ENCODE peak calls at places on chromosomes 12 and 14, in five cellular contexts. Q is MM.1S, K is left ventricle myocardium inferior, X is cardiac muscle cell, R is ascending aorta. Z is an unnamed sample. For H3K4me1, the result is how much of the 10 kb centered on the place peaks cover.

GRCh38 chr12:51441583-51441982 is 17.0 kb downstream of the SLC4A8 start:
- DNase-seq in Q (no peak), K (no peak), X (no peak), R (no peak), Z (peak)

GRCh38 chr14:96122496-96122895 is 82.1 kb upstream of the BDKRB2 start:
- DNase-seq in Q (no peak), K (no peak), X (no peak), R (no peak), Z (peak)

GRCh38 chr14:65336191-65336591 is 76.3 kb upstream of the FUT8 start:
- DNase-seq in Q (no peak), K (no peak), X (no peak), R (no peak), Z (peak)

GRCh38 chr14:32087173-32087861 is 10.2 kb downstream of the ARHGAP5 start:
- DNase-seq in Q (no peak), K (no peak), X (no peak), R (no peak), Z (peak)

GRCh38 chr12:80045594-80045993 is 53.7 kb upstream of the OTOGL start:
- DNase-seq in Q (no peak), K (no peak), X (no peak), R (no peak), Z (peak)

GRCh38 chr12:118850244-118850825 is 131.0 kb upstream of the SRRM4 start:
- DNase-seq in Q (no peak), K (no peak), X (no peak), R (no peak), Z (no peak)

GRCh38 chr14:104843442-104844305 is 21.4 kb upstream of the CEP170B start:
- DNase-seq in Q (no peak), K (no peak), X (peak), R (no peak), Z (peak)

GRCh38 chr14:54487771-54488170 is 1.0 kb downstream of the GMFB start:
- DNase-seq in Q (no peak), K (no peak), X (peak), R (no peak), Z (peak)

GRCh38 chr14:77375164-77375950 is 1.5 kb downstream of the TMED8 start:
- DNase-seq in Q (no peak), K (no peak), X (no peak), R (no peak), Z (no peak)
- H3K4me3 ChIP-seq in Q (peak), K (peak), X (peak), R (peak), Z (no peak)

GRCh38 chr12:105453306-105453705 is 122.8 kb downstream of the C12orf75 start:
- DNase-seq in Q (no peak), K (no peak), X (no peak), R (no peak), Z (no peak)

GRCh38 chr12:105451211-105451610 is 120.7 kb downstream of the C12orf75 start:
- DNase-seq in Q (no peak), K (no peak), X (no peak), R (no peak), Z (peak)

GRCh38 chr12:105454688-105455087 is 124.2 kb downstream of the C12orf75 start:
- DNase-seq in Q (no peak), K (no peak), X (no peak), R (no peak), Z (no peak)

GRCh38 chr12:105449406-105449805 is 118.9 kb downstream of the C12orf75 start:
- DNase-seq in Q (no peak), K (no peak), X (no peak), R (no peak), Z (no peak)

GRCh38 chr12:105451798-105452197 is 121.3 kb downstream of the C12orf75 start:
- DNase-seq in Q (no peak), K (no peak), X (no peak), R (no peak), Z (no peak)
- H3K4me1 ChIP-seq in Q (under half), K (under half), X (under half), R (under half), Z (under half)

DNA sequence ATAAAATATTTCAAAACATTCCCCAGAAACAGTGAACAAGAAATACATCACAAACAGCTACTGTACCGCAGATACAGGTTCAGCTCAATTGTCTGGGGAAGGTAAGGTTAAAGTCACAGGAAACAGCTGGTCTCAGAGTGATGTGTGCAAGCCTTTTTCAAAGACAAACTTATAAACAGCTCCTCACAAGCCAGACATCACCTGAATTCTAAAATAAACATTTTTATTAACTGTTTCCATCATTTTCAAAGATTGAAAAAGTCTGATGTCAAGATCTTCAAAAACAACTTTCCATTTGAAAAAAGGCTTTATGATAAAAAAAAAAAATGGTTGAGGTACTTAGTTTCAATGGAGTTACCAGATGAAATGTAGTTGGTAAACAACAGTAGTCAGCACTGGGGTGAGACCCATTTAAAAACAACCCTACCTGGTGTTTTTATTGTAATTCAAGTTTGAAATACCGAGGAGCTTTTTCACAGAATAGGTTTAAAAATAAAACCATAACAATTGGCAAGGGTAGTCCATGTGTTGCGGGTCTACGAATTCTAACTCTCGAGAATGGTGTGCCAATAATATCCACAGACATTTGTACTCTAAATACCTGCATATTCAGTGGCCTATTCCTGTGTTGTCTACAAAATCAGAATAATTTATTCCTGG is 3.9 kb downstream of the BTG1 start:
- DNase-seq in Q (peak), K (no peak), X (no peak), R (no peak), Z (peak)
- H3K4me3 ChIP-seq in Q (peak), K (peak), X (peak), R (peak), Z (peak)

GRCh38 chr14:92316116-92316515 is 6.8 kb upstream of the SLC24A4 start:
- DNase-seq in Q (peak), K (no peak), X (no peak), R (no peak), Z (no peak)
- H3K4me1 ChIP-seq in Q (under half), K (under half), X (under half), R (under half), Z (under half)

DNA sequence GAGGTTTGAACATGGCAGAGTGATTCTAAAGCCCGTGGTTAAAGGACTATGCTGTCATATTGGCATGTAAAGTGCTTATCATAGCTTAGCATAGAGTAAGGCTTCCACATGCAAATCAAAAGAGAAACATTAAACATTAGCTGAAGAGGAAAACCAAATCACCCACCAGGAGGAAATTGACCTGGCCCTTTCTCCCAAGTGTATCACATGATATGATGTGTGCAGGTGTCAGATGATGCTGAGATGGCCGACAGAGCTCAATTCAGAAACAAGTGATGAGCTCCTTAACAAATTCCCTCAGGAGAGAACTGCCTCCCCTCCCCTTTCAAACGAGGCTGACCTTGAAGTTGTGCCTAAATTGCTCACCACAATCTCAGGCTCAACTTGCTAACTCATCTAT is 217.1 kb upstream of the BTG1 start:
- DNase-seq in Q (peak), K (no peak), X (no peak), R (no peak), Z (no peak)
- H3K4me3 ChIP-seq in Q (peak), K (no peak), X (no peak), R (no peak), Z (no peak)

GRCh38 chr12:47707355-47707754 is 1.5 kb upstream of the RPAP3 start:
- DNase-seq in Q (no peak), K (no peak), X (no peak), R (no peak), Z (no peak)
- H3K4me1 ChIP-seq in Q (under half), K (under half), X (under half), R (under half), Z (under half)

GRCh38 chr12:107654866-107655265 is 30.7 kb upstream of the PWP1 start:
- DNase-seq in Q (no peak), K (no peak), X (no peak), R (no peak), Z (no peak)

GRCh38 chr12:107653519-107653918 is 32.1 kb upstream of the PWP1 start:
- DNase-seq in Q (no peak), K (no peak), X (no peak), R (no peak), Z (no peak)

GRCh38 chr12:107656302-107656701 is 29.3 kb upstream of the PWP1 start:
- DNase-seq in Q (no peak), K (no peak), X (no peak), R (no peak), Z (no peak)

GRCh38 chr12:107657133-107657532 is 28.5 kb upstream of the PWP1 start:
- DNase-seq in Q (no peak), K (no peak), X (no peak), R (no peak), Z (no peak)

DNA sequence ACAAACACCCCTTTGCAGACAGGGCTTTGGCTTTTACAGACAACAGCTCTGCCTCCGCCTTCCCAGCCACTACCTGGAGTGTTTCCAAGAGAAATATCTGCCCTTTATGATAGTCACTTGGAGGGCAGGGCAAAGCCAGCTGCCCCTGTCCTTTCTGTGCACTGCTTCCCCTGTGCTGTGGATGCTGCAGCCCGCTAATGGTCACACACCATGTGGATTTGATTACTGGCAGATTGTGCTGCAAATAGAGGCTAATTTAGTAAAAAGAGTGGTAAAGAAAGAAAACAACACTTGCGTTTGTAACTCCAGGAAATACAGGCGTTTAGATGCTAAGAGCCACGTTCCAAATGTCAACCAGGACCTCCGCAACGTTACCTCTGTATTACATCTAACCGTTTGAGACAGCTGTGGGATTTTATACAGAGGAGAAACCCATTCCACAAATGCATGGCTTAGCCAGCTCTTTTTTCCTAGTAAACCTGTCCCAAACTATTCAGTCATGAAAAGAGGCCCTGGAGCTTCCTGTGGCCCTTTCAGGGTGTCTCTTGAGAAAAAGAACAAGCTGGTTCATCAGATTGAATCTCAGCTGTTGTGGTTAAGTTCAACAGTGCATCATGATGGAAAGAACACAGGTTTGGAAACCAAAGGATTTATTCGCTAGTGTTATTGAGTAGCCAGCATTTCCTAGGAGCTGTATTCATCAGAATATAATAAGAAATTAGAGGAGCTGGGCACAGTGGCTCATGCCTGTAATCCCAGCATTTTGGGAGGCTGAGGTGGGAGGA is 30.1 kb upstream of the PWP1 start:
- DNase-seq in Q (no peak), K (no peak), X (no peak), R (no peak), Z (peak)
- H3K4me3 ChIP-seq in Q (no peak), K (no peak), X (no peak), R (no peak), Z (no peak)

DNA sequence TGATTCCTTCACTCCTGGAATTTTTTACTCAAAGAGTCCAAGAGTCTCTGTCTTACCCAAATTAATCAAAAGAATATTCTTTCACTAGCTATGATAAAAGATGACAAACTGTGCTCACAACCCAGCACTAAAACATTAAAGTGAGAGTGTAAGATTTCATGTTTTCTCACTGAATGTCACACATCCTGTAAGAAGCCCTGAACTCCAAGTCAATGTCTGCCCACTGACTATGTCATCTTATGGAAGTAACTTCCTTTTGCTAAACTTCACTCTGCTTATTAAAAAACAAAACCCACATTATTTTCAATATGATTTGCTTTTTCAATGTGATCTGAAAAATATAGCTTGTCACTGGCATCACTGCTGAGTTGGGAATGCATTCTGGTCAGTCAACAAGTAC is 15.6 kb downstream of the SPRING1 start:
- DNase-seq in Q (no peak), K (no peak), X (no peak), R (no peak), Z (no peak)
- H3K4me1 ChIP-seq in Q (under half), K (under half), X (under half), R (under half), Z (under half)

GRCh38 chr12:91967590-91967989 is 178.1 kb downstream of the BTG1 start:
- DNase-seq in Q (no peak), K (no peak), X (no peak), R (no peak), Z (no peak)

GRCh38 chr12:91965781-91966180 is 179.9 kb downstream of the BTG1 start:
- DNase-seq in Q (no peak), K (no peak), X (no peak), R (no peak), Z (no peak)

GRCh38 chr12:91964501-91964900 is 181.1 kb downstream of the BTG1 start:
- DNase-seq in Q (no peak), K (no peak), X (no peak), R (no peak), Z (no peak)

GRCh38 chr12:91972896-91973295 is 172.8 kb downstream of the BTG1 start:
- DNase-seq in Q (no peak), K (no peak), X (no peak), R (no peak), Z (no peak)

GRCh38 chr12:91968772-91969171 is 176.9 kb downstream of the BTG1 start:
- DNase-seq in Q (no peak), K (no peak), X (peak), R (no peak), Z (no peak)
- H3K4me3 ChIP-seq in Q (no peak), K (no peak), X (no peak), R (no peak), Z (no peak)

Z was measured in adipocyte.